ENCODE peak calls at places on chromosomes 6 and 20, in ten cellular contexts. T, H, F, C, A, V, M, Q, Y and W are unnamed samples.

GRCh38 chr6:41199427-41200246 is 1.3 kb downstream of the TREML2 start:
- DNase-seq in T (no peak), F (no peak), Q (no peak), A (no peak), V (no peak), M (no peak), H (no peak), C (no peak), Y (no peak), W (no peak)

GRCh38 chr20:47799116-47799715 is 13.9 kb upstream of the SULF2 start:
- DNase-seq in H (no peak), T (no peak), C (no peak), Y (no peak), M (peak; percentile 45), V (no peak), A (no peak), Q (no peak), F (no peak), W (no peak)

GRCh38 chr6:26299286-26300042 is 65.5 kb upstream of the BTN3A2 start:
- DNase-seq in T (no peak), A (no peak), M (no peak), V (no peak), F (no peak), Q (no peak), H (no peak), Y (no peak), C (peak; percentile 9), W (no peak)

GRCh38 chr6:30819287-30819917 is 64.9 kb upstream of the DDR1 start:
- DNase-seq in Y (no peak), Q (no peak), M (no peak), F (no peak), A (peak; percentile 40), H (no peak), C (peak; percentile 60), T (no peak), V (no peak), W (peak; percentile 42)

GRCh38 chr6:123171341-123171740 is 175.3 kb downstream of the CLVS2 start:
- DNase-seq in M (no peak), Q (no peak), T (no peak), V (no peak), A (no peak), C (no peak), F (no peak), Y (no peak), H (no peak), W (no peak)

GRCh38 chr20:35012227-35013069 is 56.8 kb downstream of the MYH7B start:
- DNase-seq in Q (no peak), H (no peak), Y (no peak), F (peak; percentile 2), V (no peak), M (no peak), A (no peak), C (no peak), T (no peak), W (no peak)

GRCh38 chr6:26230336-26230735 is 134.7 kb upstream of the BTN3A2 start:
- DNase-seq in Y (no peak), F (no peak), A (peak; percentile 61), M (no peak), Q (no peak), T (no peak), C (no peak), H (no peak), V (no peak), W (no peak)

GRCh38 chr6:141981190-141981589 is 151.5 kb upstream of the GJE1 start:
- DNase-seq in Q (no peak), Y (no peak), H (no peak), F (no peak), V (no peak), T (no peak), C (no peak), A (no peak), M (no peak), W (no peak)

GRCh38 chr20:21106171-21106694 is at the start of gene LINC00237:
- DNase-seq in A (no peak), M (no peak), C (no peak), V (no peak), Y (no peak), Q (no peak), F (no peak), T (no peak), H (no peak), W (no peak)

GRCh38 chr20:21104466-21104761 is 1.7 kb downstream of the LINC00237 start:
- DNase-seq in Q (no peak), Y (no peak), M (no peak), F (no peak), T (no peak), V (no peak), H (no peak), C (no peak), A (no peak), W (no peak)

GRCh38 chr20:21105429-21106170 is 558 bp downstream of the LINC00237 start:
- DNase-seq in Q (no peak), V (no peak), C (no peak), Y (no peak), F (no peak), M (no peak), T (no peak), H (no peak), A (no peak), W (no peak)

GRCh38 chr20:21103582-21104465 is 2.3 kb downstream of the LINC00237 start:
- DNase-seq in M (no peak), V (no peak), F (no peak), Q (no peak), C (no peak), A (no peak), H (no peak), T (no peak), Y (no peak), W (no peak)

DNA sequence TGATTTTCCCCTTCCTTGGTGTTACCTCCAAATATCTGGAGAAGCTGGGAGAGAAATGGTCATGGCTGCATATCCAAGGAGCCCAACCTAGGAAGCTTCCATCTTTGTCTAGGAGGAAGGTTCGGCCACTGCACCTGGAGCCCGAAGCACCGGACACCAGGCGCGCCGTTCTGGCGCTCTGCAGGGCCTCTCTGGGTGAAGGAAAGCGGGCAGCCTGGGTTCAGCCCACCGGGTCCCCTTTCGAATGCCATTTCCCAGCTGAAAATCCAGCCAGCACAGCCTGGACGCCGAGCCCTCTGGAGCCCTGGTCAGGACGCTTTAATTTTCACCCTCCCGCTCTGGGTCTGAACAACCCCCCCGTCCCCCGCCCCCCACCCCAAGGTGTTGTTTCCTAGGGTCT is 1.2 kb downstream of the LINC00237 start:
- DNase-seq in M (no peak), T (no peak), F (no peak), Q (no peak), Y (no peak), C (no peak), A (no peak), H (no peak), V (no peak), W (no peak)
- H3K4me3 ChIP-seq in M (no peak overlapping the region), T (no peak overlapping the region), F (peak overlapping the region; percentile 53), Q (no peak overlapping the region), Y (no peak overlapping the region), C (no peak overlapping the region), A (no peak overlapping the region), H (peak overlapping the region; percentile 38), V (no peak overlapping the region), W (no peak overlapping the region)

GRCh38 chr6:148704539-148704938 is 42.3 kb upstream of the UST start:
- DNase-seq in F (no peak), C (no peak), H (no peak), V (no peak), T (no peak), M (no peak), A (no peak), Y (no peak), Q (no peak), W (no peak)

GRCh38 chr6:148700047-148700712 is 46.6 kb upstream of the UST start:
- DNase-seq in M (no peak), A (peak; percentile 62), V (no peak), Q (no peak), Y (no peak), F (no peak), H (no peak), C (no peak), T (no peak), W (no peak)

GRCh38 chr6:148698671-148699180 is 48.1 kb upstream of the UST start:
- DNase-seq in T (no peak), A (no peak), V (no peak), H (no peak), C (no peak), Y (no peak), M (no peak), Q (no peak), F (no peak), W (no peak)

GRCh38 chr6:148700713-148701392 is 46.0 kb upstream of the UST start:
- DNase-seq in Y (no peak), Q (no peak), H (no peak), V (no peak), A (peak; percentile 63), M (no peak), T (no peak), F (no peak), C (peak; percentile 48), W (peak; percentile 30)

GRCh38 chr6:148701393-148701774 is 45.4 kb upstream of the UST start:
- DNase-seq in T (no peak), F (no peak), V (no peak), A (no peak), M (no peak), C (no peak), H (no peak), Q (no peak), Y (no peak), W (no peak)
- H3K4me3 ChIP-seq in T (peak overlapping the region; percentile 51), F (peak overlapping the region; percentile 60), V (no peak overlapping the region), A (peak overlapping the region; percentile 50), M (peak overlapping the region; percentile 53), C (peak overlapping the region; percentile 40), H (no peak overlapping the region), Q (no peak overlapping the region), Y (no peak overlapping the region), W (peak overlapping the region; percentile 54)

DNA sequence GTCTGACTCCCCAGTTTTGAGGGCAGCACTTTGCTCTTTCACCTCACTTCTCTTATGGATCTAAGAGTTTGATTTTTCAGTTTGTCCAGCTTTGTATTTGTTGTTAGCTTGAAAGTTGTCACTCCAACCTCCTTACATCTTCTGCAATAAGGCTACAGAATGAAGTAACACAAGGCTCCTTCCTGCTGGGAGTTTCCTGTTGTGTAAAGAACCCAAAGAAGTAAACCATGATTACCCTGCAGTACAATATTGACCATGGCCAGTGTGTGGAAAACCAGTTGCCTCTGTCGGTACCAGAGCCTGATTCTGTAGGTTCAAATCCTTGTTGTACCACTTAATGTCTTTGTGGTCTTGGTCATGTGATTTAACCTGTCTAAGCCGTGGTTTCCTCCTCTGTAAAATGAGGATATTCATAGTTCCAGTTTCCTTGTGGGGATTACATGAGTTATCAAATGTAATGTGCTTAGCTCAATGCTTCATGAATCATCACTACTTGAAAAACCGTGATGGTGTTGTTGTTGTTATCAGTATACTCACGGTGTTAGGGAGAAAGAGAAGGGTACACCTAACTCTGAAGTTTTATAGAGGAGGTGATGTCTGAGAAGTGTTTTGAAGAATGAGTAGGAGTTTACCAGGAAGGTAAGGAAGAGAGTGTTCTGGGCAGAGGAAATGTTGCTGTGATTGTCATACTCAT is 60.3 kb upstream of the PRELID3B start:
- DNase-seq in Q (no peak), H (no peak), T (no peak), A (no peak), F (no peak), C (no peak), V (no peak), M (no peak), Y (no peak), W (no peak)
- H3K4me3 ChIP-seq in Q (no peak overlapping the region), H (no peak overlapping the region), T (no peak overlapping the region), A (no peak overlapping the region), F (no peak overlapping the region), C (no peak overlapping the region), V (no peak overlapping the region), M (no peak overlapping the region), Y (no peak overlapping the region), W (no peak overlapping the region)

DNA sequence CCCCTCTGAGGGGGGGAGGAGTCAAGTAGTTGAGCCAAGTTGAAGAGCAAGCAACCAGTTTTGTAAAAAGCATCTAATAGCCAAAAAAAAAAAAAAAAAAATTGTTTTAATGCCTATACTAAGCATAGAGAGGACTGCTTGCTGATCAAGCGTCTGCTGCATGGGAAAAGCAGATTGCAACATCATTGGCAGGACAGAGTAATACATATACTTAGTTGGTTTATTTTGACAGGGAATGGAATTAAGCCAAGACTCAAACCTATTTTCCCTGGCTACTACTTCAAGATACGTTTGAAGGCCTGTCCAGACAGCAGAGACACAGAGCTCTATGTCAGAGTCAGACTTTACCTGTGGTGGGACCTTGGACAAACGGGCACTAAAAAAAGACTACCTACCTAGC is 120.5 kb downstream of the RTN4IP1 start:
- DNase-seq in F (no peak), T (no peak), Y (no peak), Q (no peak), H (no peak), A (no peak), V (no peak), C (peak; percentile 31), M (no peak), W (no peak)
- H3K4me3 ChIP-seq in F (no peak overlapping the region), T (no peak overlapping the region), Y (no peak overlapping the region), Q (no peak overlapping the region), H (no peak overlapping the region), A (no peak overlapping the region), V (no peak overlapping the region), C (no peak overlapping the region), M (no peak overlapping the region), W (no peak overlapping the region)